ENCODE peak calls at places on chromosomes 6 and 20, in ten cellular contexts. K is GM12865, V is astrocyte of the spinal cord, D is ovary, N is left colon, C is NCI-H460, J is anterior cingulate cortex, Z is NCI-H2029, U is RPMI7951, Y is EH. O is an unnamed sample.

GRCh38 chr6:33088258-33088930 is 12.6 kb downstream of the HLA-DPB1 start:
- DNase-seq in K (no peak), V (no peak), D (no peak), N (no peak), C (no peak), J (no peak), Z (no peak), U (no peak), Y (no peak), O (no peak)

GRCh38 chr20:36147707-36148106 is 6.8 kb upstream of the EPB41L1 start:
- DNase-seq in K (no peak), V (peak; percentile 14), D (no peak), N (no peak), C (no peak), J (no peak), Z (no peak), U (peak; percentile 37), Y (peak; percentile 83), O (no peak)

GRCh38 chr20:50029697-50030428 is 47.1 kb downstream of the SNAI1 start:
- DNase-seq in K (no peak), V (peak; percentile 97), D (peak; percentile 47), N (no peak), C (peak; percentile 52), J (no peak), Z (no peak), U (peak; percentile 99), Y (peak; percentile 97), O (no peak)

GRCh38 chr20:11333634-11334033 is 584.1 kb upstream of the BTBD3 start:
- DNase-seq in K (no peak), V (no peak), D (no peak), N (no peak), C (no peak), J (no peak), Z (no peak), U (no peak), Y (no peak), O (no peak)

GRCh38 chr6:105992315-105992961 is 93.7 kb upstream of the PRDM1 start:
- DNase-seq in K (peak; percentile 94), V (peak; percentile 79), D (peak; percentile 87), N (peak; percentile 85), C (peak; percentile 59), J (no peak), Z (peak; percentile 70), U (peak; percentile 81), Y (peak; percentile 80), O (peak; percentile 92)

GRCh38 chr20:34401741-34402455 is 38.8 kb downstream of the ITCH start:
- DNase-seq in K (peak; percentile 21), V (no peak), D (no peak), N (no peak), C (no peak), J (no peak), Z (no peak), U (no peak), Y (no peak), O (no peak)

GRCh38 chr6:79048611-79049010 is 29.4 kb downstream of the PHIP start:
- DNase-seq in K (no peak), V (peak; percentile 44), D (no peak), N (no peak), C (peak; percentile 18), J (no peak), Z (no peak), U (peak; percentile 43), Y (peak; percentile 36), O (no peak)

GRCh38 chr20:49983123-49983847 is 505 bp downstream of the SNAI1 start:
- DNase-seq in K (no peak), V (no peak), D (no peak), N (no peak), C (no peak), J (no peak), Z (no peak), U (no peak), Y (peak; percentile 12), O (no peak)

GRCh38 chr6:92962846-92963245 is 456.5 kb downstream of the EPHA7 start:
- DNase-seq in K (no peak), V (no peak), D (no peak), N (no peak), C (no peak), J (no peak), Z (no peak), U (no peak), Y (no peak), O (peak; percentile 52)

GRCh38 chr6:150056156-150056555 is 12.8 kb downstream of the ULBP3 start:
- DNase-seq in K (no peak), V (no peak), D (no peak), N (no peak), C (no peak), J (no peak), Z (no peak), U (no peak), Y (no peak), O (no peak)

GRCh38 chr20:47521059-47521808 is 19.5 kb downstream of the NCOA3 start:
- DNase-seq in K (no peak), V (no peak), D (no peak), N (no peak), C (no peak), J (no peak), Z (no peak), U (no peak), Y (no peak), O (no peak)

GRCh38 chr6:3023663-3024483 is 24.2 kb downstream of the NQO2 start:
- DNase-seq in K (peak; percentile 93), V (peak; percentile 79), D (peak; percentile 86), N (peak; percentile 94), C (peak; percentile 91), J (peak; percentile 5), Z (peak; percentile 80), U (peak; percentile 96), Y (peak; percentile 96), O (no peak)

GRCh38 chr6:112416885-112417284 is 69.8 kb downstream of the RFPL4B start:
- DNase-seq in K (no peak), V (no peak), D (peak; percentile 63), N (no peak), C (no peak), J (no peak), Z (no peak), U (peak; percentile 48), Y (peak; percentile 86), O (no peak)

GRCh38 chr6:52995913-52996685 is 1.0 kb upstream of the GSTA4 start:
- DNase-seq in K (peak; percentile 84), V (peak; percentile 84), D (peak; percentile 54), N (peak; percentile 38), C (peak; percentile 55), J (no peak), Z (peak; percentile 49), U (peak; percentile 88), Y (peak; percentile 88), O (peak; percentile 12)

O was measured in cerebellum.